ENCODE peak calls at places on chromosome 6, in nine cellular contexts. D is activated effector memory CD4-positive, alpha-beta T cell treated with anti-CD3 and anti-CD28 coated beads, Interleukin-2, amount 50 U/mL, for 16 hours; X is hippocampal formation; K is GM04504; S is left ventricle myocardium inferior; Y is endodermal cell; G is activated CD4-positive, alpha-beta T cell treated with anti-CD3 and anti-CD28 coated beads for 24 hours; C is activated B cell treated with CpG ODN at 0.5 μM for 24 hours; J is activated T-cell treated with anti-CD3 and anti-CD28 coated beads for 1 hour. H is an unnamed sample.

GRCh38 chr6:160034346-160034930 is 65.6 kb downstream of the IGF2R start:
- DNase-seq in J (no peak), K (no peak), S (no peak), C (no peak), D (no peak), Y (peak), G (no peak), X (no peak), H (no peak)

GRCh38 chr6:170111816-170112582 is 178.9 kb downstream of the DLL1 start:
- DNase-seq in K (no peak), S (no peak), J (no peak), G (no peak), X (no peak), Y (peak), D (peak), C (no peak), H (no peak)

GRCh38 chr6:113723182-113723581 is 134.0 kb upstream of the MARCKS start:
- DNase-seq in G (no peak), J (no peak), C (no peak), X (no peak), K (no peak), S (no peak), D (no peak), Y (no peak), H (no peak)

GRCh38 chr6:33313105-33313708 is 671 bp downstream of the TAPBP start:
- DNase-seq in G (no peak), D (peak), X (no peak), K (no peak), J (no peak), Y (peak), S (peak), C (peak), H (no peak)

GRCh38 chr6:108561742-108562502 is 1.2 kb downstream of the FOXO3 start:
- DNase-seq in C (peak), Y (peak), K (no peak), G (no peak), X (no peak), S (peak), J (no peak), D (no peak), H (no peak)

GRCh38 chr6:29943053-29943966 is 978 bp downstream of the HLA-A start:
- DNase-seq in K (no peak), Y (peak), J (peak), S (no peak), G (no peak), C (no peak), D (peak), X (no peak), H (no peak)

GRCh38 chr6:42047790-42048405 is 2.4 kb upstream of the TAF8 start:
- DNase-seq in G (no peak), X (no peak), J (no peak), K (no peak), S (no peak), C (no peak), Y (no peak), D (no peak), H (no peak)

GRCh38 chr6:140052757-140053729 is 678.6 kb upstream of the CITED2 start:
- DNase-seq in D (no peak), Y (peak), J (no peak), C (no peak), X (no peak), K (no peak), G (no peak), S (no peak), H (no peak)

GRCh38 chr6:21907291-21907690 is 313.7 kb downstream of the SOX4 start:
- DNase-seq in S (no peak), G (no peak), K (no peak), X (no peak), J (no peak), C (no peak), D (no peak), Y (no peak), H (no peak)

GRCh38 chr6:56168601-56169000 is 78.8 kb downstream of the COL21A1 start:
- DNase-seq in J (no peak), Y (no peak), K (peak), G (no peak), D (no peak), C (no peak), S (no peak), X (no peak), H (no peak)

GRCh38 chr6:84278311-84278710 is 50.9 kb upstream of the CEP162 start:
- DNase-seq in S (no peak), Y (no peak), K (no peak), J (no peak), G (no peak), D (no peak), X (no peak), C (no peak), H (no peak)

GRCh38 chr6:43674921-43675320 is 12.7 kb downstream of the MRPS18A start:
- DNase-seq in Y (no peak), S (no peak), D (no peak), K (no peak), G (no peak), C (no peak), X (no peak), J (no peak), H (no peak)

GRCh38 chr6:106064766-106065165 is 21.4 kb upstream of the PRDM1 start:
- DNase-seq in Y (no peak), K (no peak), D (no peak), G (no peak), C (no peak), S (no peak), X (no peak), J (no peak), H (no peak)

GRCh38 chr6:12545141-12545540 is 171.4 kb upstream of the PHACTR1 start:
- DNase-seq in Y (no peak), G (no peak), J (no peak), C (no peak), D (no peak), S (no peak), K (no peak), X (no peak), H (no peak)

GRCh38 chr6:23656257-23656731 is 469.7 kb upstream of the NRSN1 start:
- DNase-seq in X (peak), S (no peak), C (no peak), J (no peak), D (no peak), G (no peak), Y (no peak), K (no peak), H (no peak)

GRCh38 chr6:19723533-19723932 is 113.6 kb upstream of the ID4 start:
- DNase-seq in S (no peak), D (no peak), J (no peak), X (no peak), G (no peak), K (peak), C (no peak), Y (no peak), H (no peak)

GRCh38 chr6:105981002-105981887 is 104.9 kb upstream of the PRDM1 start:
- DNase-seq in D (peak), K (no peak), C (no peak), G (no peak), J (no peak), S (peak), X (no peak), Y (peak), H (no peak)

GRCh38 chr6:170080828-170081368 is 210.0 kb downstream of the DLL1 start:
- DNase-seq in S (peak), X (peak), K (no peak), C (no peak), Y (peak), D (peak), J (no peak), G (no peak), H (no peak)

GRCh38 chr6:142822882-142823578 is 121.9 kb downstream of the HIVEP2 start:
- DNase-seq in G (no peak), K (no peak), X (no peak), S (no peak), Y (peak), J (no peak), D (peak), C (no peak), H (no peak)

GRCh38 chr6:22785036-22785435 is 215.7 kb downstream of the HDGFL1 start:
- DNase-seq in Y (no peak), K (no peak), J (no peak), G (no peak), C (no peak), S (no peak), D (no peak), X (peak), H (no peak)

GRCh38 chr6:169969372-169970099 is 218.1 kb downstream of the ERMARD start:
- DNase-seq in Y (peak), D (peak), X (no peak), S (no peak), K (no peak), J (no peak), C (peak), G (no peak), H (no peak)

GRCh38 chr6:4727671-4728435 is 48.4 kb upstream of the CDYL start:
- DNase-seq in X (no peak), G (no peak), C (no peak), K (no peak), J (no peak), D (no peak), S (no peak), Y (peak), H (no peak)

GRCh38 chr6:121453191-121453590 is 17.7 kb downstream of the GJA1 start:
- DNase-seq in S (no peak), K (no peak), C (no peak), G (no peak), Y (no peak), X (no peak), J (no peak), D (no peak), H (no peak)